ENCODE peak calls at places on chromosomes 4 and X, in eight cellular contexts. One of them, this sample, is unnamed.

GRCh38 chr4:145709336-145709735 is 29.4 kb downstream of the C4orf51 start:
- DNase-seq in right atrium auricular region: no peak
- DNase-seq in GM12865: no peak
- DNase-seq in fibroblast of mammary gland: no peak
- DNase-seq in cardiac muscle cell: no peak
- DNase-seq in RWPE1: no peak
- DNase-seq in nephron progenitor cell: no peak
- DNase-seq in adrenal gland: no peak
- DNase-seq in this sample: peak; percentile 32

GRCh38 chr4:1991596-1992434 is 17.0 kb downstream of the NELFA start:
- DNase-seq in nephron progenitor cell: no peak
- DNase-seq in GM12865: no peak
- DNase-seq in cardiac muscle cell: no peak
- DNase-seq in right atrium auricular region: no peak
- DNase-seq in fibroblast of mammary gland: no peak
- DNase-seq in RWPE1: no peak
- DNase-seq in adrenal gland: peak; percentile 71
- DNase-seq in this sample: no peak

GRCh38 chr4:39045791-39046221 is 13.6 kb upstream of the TMEM156 start:
- DNase-seq in nephron progenitor cell: no peak
- DNase-seq in adrenal gland: peak; percentile 26
- DNase-seq in right atrium auricular region: no peak
- DNase-seq in cardiac muscle cell: peak; percentile 47
- DNase-seq in GM12865: peak; percentile 48
- DNase-seq in RWPE1: peak; percentile 25
- DNase-seq in fibroblast of mammary gland: no peak
- DNase-seq in this sample: peak; percentile 57

GRCh38 chrX:119062750-119063374 is 9.9 kb upstream of the CT47C1 start:
- DNase-seq in RWPE1: peak; percentile 5
- DNase-seq in adrenal gland: no peak
- DNase-seq in cardiac muscle cell: peak; percentile 56
- DNase-seq in nephron progenitor cell: no peak
- DNase-seq in GM12865: no peak
- DNase-seq in right atrium auricular region: no peak
- DNase-seq in fibroblast of mammary gland: peak; percentile 45
- DNase-seq in this sample: peak; percentile 33

GRCh38 chr4:153634737-153635353 is 49.2 kb upstream of the TLR2 start:
- DNase-seq in adrenal gland: no peak
- DNase-seq in RWPE1: peak; percentile 36
- DNase-seq in right atrium auricular region: no peak
- DNase-seq in nephron progenitor cell: no peak
- DNase-seq in fibroblast of mammary gland: peak; percentile 56
- DNase-seq in GM12865: no peak
- DNase-seq in cardiac muscle cell: peak; percentile 51
- DNase-seq in this sample: peak; percentile 63

GRCh38 chr4:95061220-95061619 is 303.5 kb downstream of the BMPR1B start:
- DNase-seq in nephron progenitor cell: no peak
- DNase-seq in fibroblast of mammary gland: peak; percentile 22
- DNase-seq in adrenal gland: no peak
- DNase-seq in right atrium auricular region: no peak
- DNase-seq in GM12865: no peak
- DNase-seq in cardiac muscle cell: peak; percentile 42
- DNase-seq in RWPE1: no peak
- DNase-seq in this sample: no peak

GRCh38 chr4:26858947-26859401 is 1.7 kb upstream of the STIM2 start:
- DNase-seq in right atrium auricular region: no peak
- DNase-seq in nephron progenitor cell: no peak
- DNase-seq in GM12865: no peak
- DNase-seq in RWPE1: no peak
- DNase-seq in fibroblast of mammary gland: peak; percentile 28
- DNase-seq in adrenal gland: no peak
- DNase-seq in cardiac muscle cell: no peak
- DNase-seq in this sample: no peak

GRCh38 chr4:173505924-173506779 is 23.9 kb downstream of the HAND2 start:
- DNase-seq in fibroblast of mammary gland: peak; percentile 70
- DNase-seq in right atrium auricular region: peak; percentile 83
- DNase-seq in RWPE1: peak; percentile 58
- DNase-seq in nephron progenitor cell: peak; percentile 57
- DNase-seq in adrenal gland: peak; percentile 25
- DNase-seq in cardiac muscle cell: peak; percentile 77
- DNase-seq in GM12865: peak; percentile 73
- DNase-seq in this sample: peak; percentile 60

GRCh38 chr4:185357220-185357619 is 38.5 kb downstream of the LRP2BP start:
- DNase-seq in adrenal gland: no peak
- DNase-seq in GM12865: no peak
- DNase-seq in cardiac muscle cell: no peak
- DNase-seq in fibroblast of mammary gland: no peak
- DNase-seq in right atrium auricular region: no peak
- DNase-seq in RWPE1: no peak
- DNase-seq in nephron progenitor cell: no peak
- DNase-seq in this sample: no peak

GRCh38 chr4:137881641-137882040 is 349.3 kb upstream of the PCDH18 start:
- DNase-seq in fibroblast of mammary gland: no peak
- DNase-seq in nephron progenitor cell: no peak
- DNase-seq in cardiac muscle cell: no peak
- DNase-seq in GM12865: no peak
- DNase-seq in adrenal gland: no peak
- DNase-seq in right atrium auricular region: no peak
- DNase-seq in RWPE1: no peak
- DNase-seq in this sample: no peak

GRCh38 chr4:142414336-142414945 is 431.7 kb downstream of the INPP4B start:
- DNase-seq in adrenal gland: no peak
- DNase-seq in right atrium auricular region: no peak
- DNase-seq in cardiac muscle cell: no peak
- DNase-seq in nephron progenitor cell: no peak
- DNase-seq in GM12865: no peak
- DNase-seq in RWPE1: no peak
- DNase-seq in fibroblast of mammary gland: no peak
- DNase-seq in this sample: no peak

GRCh38 chr4:89000844-89001360 is 56.1 kb downstream of the FAM13A start:
- DNase-seq in cardiac muscle cell: peak; percentile 57
- DNase-seq in adrenal gland: no peak
- DNase-seq in fibroblast of mammary gland: peak; percentile 77
- DNase-seq in right atrium auricular region: no peak
- DNase-seq in nephron progenitor cell: no peak
- DNase-seq in GM12865: no peak
- DNase-seq in RWPE1: peak; percentile 51
- DNase-seq in this sample: peak; percentile 64

GRCh38 chr4:108172231-108172779 is 3.6 kb upstream of the LEF1 start:
- DNase-seq in adrenal gland: peak; percentile 36
- DNase-seq in GM12865: peak; percentile 72
- DNase-seq in right atrium auricular region: no peak
- DNase-seq in fibroblast of mammary gland: no peak
- DNase-seq in RWPE1: no peak
- DNase-seq in cardiac muscle cell: peak; percentile 29
- DNase-seq in nephron progenitor cell: peak; percentile 72
- DNase-seq in this sample: no peak

GRCh38 chr4:88177981-88178632 is 19.7 kb upstream of the ABCG2 start:
- DNase-seq in RWPE1: peak; percentile 62
- DNase-seq in GM12865: peak; percentile 21
- DNase-seq in right atrium auricular region: no peak
- DNase-seq in adrenal gland: peak; percentile 18
- DNase-seq in nephron progenitor cell: no peak
- DNase-seq in fibroblast of mammary gland: peak; percentile 65
- DNase-seq in cardiac muscle cell: peak; percentile 76
- DNase-seq in this sample: peak; percentile 83

GRCh38 chr4:41538887-41539498 is 1.0 kb downstream of the LIMCH1 start:
- DNase-seq in GM12865: no peak
- DNase-seq in cardiac muscle cell: no peak
- DNase-seq in right atrium auricular region: peak; percentile 65
- DNase-seq in RWPE1: peak; percentile 58
- DNase-seq in adrenal gland: peak; percentile 70
- DNase-seq in fibroblast of mammary gland: no peak
- DNase-seq in nephron progenitor cell: no peak
- DNase-seq in this sample: peak; percentile 70

GRCh38 chrX:17621566-17622270 is 115.6 kb upstream of the SCML1 start:
- DNase-seq in fibroblast of mammary gland: no peak
- DNase-seq in RWPE1: peak; percentile 4
- DNase-seq in right atrium auricular region: no peak
- DNase-seq in adrenal gland: no peak
- DNase-seq in nephron progenitor cell: no peak
- DNase-seq in cardiac muscle cell: no peak
- DNase-seq in GM12865: no peak
- DNase-seq in this sample: no peak

DNA sequence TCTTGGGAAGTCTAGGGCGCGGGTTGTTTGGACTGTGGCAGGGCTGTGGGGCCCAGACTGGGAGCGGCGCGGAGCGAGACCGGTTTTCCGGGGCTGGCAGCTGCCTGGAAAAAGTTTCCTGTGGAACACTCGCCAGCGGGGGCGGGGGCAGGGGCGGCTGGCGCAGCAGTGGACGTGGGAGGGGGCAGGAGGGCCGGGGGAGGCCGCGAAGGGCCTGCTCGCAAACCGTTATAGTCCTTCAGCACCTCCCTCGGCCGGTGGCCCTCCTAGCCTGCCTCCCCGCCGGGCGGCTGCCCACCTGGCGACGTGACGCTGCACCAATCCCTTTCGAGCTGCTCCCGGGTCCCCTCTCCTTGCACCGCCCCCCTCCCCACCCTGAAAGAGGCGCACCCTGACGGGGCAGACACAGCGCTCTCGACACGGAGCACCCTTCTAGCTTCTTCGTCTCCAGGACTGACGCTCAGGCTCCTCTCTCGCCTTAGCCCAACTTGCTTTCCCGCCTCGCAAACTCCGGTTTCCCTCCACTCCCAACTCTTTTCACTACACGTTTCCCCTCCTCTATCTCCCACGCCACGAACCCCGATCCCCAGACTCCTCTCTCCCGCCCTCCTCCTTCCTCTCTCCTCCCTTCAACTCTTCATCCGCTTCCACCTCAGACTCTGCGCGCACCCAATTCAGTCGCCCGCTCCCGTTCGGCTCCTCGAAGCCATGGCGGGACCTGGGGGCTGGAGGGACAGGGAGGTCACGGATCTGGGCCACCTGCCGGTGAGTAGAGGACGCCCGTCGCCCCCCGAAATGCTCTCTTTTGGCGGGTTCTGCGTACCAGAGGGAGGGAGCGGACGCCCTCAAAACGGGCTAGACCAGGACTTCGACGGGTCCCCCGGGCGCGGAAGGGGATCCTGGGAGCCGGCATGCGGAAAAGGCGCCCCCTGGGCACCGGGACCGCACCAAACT is at the start of gene NRK:
- DNase-seq in RWPE1: no peak
- DNase-seq in cardiac muscle cell: peak; percentile 55
- DNase-seq in fibroblast of mammary gland: no peak
- DNase-seq in right atrium auricular region: no peak
- DNase-seq in GM12865: no peak
- DNase-seq in adrenal gland: peak; percentile 66
- DNase-seq in nephron progenitor cell: peak; percentile 29
- DNase-seq in this sample: no peak
- TF ChIP-seq CTCF in RWPE1: no peak
- TF ChIP-seq CTCF in cardiac muscle cell: peak; percentile 21
- TF ChIP-seq CTCF in fibroblast of mammary gland: no peak
- TF ChIP-seq CTCF in right atrium auricular region: no peak
- TF ChIP-seq CTCF in GM12865: no peak
- TF ChIP-seq CTCF in adrenal gland: no peak
- TF ChIP-seq CTCF in nephron progenitor cell: no peak
- TF ChIP-seq CTCF in this sample: no peak

DNA sequence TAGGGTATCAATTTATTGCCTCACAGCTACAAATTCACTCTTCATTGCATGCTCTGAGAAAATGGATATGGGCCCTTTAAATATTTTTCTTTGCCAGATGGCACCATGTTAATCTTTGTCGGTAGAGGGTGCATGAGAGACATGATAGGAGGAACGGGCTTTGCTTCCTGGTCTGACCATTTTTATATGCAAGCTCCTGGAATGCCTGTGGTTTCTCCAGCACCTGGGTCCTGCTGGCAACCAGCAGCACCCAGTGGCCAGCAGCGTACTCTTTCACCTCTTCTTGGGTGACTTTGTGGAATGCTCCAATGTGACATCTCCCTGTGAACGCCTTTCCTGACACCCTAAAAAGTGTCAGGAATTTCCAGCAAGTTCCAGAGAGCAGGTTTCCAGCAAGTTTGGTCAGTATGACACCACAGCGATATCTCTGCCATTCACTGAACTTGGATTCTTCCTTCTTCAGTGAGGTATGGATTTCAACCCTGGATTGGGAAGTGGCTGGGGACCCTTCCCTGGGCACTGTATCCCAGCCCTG is 140.3 kb upstream of the PGRMC2 start:
- DNase-seq in RWPE1: peak; percentile 82
- DNase-seq in fibroblast of mammary gland: peak; percentile 79
- DNase-seq in GM12865: peak; percentile 14
- DNase-seq in nephron progenitor cell: no peak
- DNase-seq in adrenal gland: peak; percentile 56
- DNase-seq in right atrium auricular region: no peak
- DNase-seq in cardiac muscle cell: peak; percentile 85
- DNase-seq in this sample: peak; percentile 88
- TF ChIP-seq CTCF in RWPE1: peak; percentile 67
- TF ChIP-seq CTCF in fibroblast of mammary gland: peak; percentile 74
- TF ChIP-seq CTCF in GM12865: no peak
- TF ChIP-seq CTCF in nephron progenitor cell: no peak
- TF ChIP-seq CTCF in adrenal gland: peak; percentile 55
- TF ChIP-seq CTCF in right atrium auricular region: peak; percentile 51
- TF ChIP-seq CTCF in cardiac muscle cell: peak; percentile 57
- TF ChIP-seq CTCF in this sample: peak; percentile 42

DNA sequence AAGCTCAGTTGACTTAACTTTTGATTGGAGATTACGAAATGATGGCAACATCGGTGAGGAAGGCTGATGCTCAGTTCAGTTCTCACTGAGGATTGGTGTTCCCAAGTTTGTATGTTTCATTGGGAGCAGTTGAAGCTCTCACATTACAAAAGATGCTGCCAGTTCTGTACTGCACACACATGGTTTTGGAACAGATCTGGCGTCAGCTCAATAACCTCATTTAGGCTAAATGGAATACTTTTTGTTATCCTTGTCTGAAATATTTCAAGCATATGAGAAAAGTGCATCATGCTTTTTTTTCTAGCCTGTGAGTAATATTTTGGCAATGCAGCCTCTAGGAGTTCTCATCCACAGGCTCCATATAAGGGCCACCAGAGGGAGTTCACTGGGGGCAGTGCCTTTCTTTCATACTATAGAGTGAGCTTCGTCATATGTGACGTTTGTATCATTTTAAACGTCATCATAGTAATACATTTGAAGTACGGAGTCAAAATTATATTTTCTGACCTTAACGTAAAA is 4.1 kb downstream of the ENPEP start:
- DNase-seq in adrenal gland: no peak
- DNase-seq in GM12865: no peak
- DNase-seq in fibroblast of mammary gland: peak; percentile 99
- DNase-seq in cardiac muscle cell: peak; percentile 96
- DNase-seq in right atrium auricular region: no peak
- DNase-seq in nephron progenitor cell: no peak
- DNase-seq in RWPE1: no peak
- DNase-seq in this sample: peak; percentile 49
- TF ChIP-seq CTCF in adrenal gland: no peak
- TF ChIP-seq CTCF in GM12865: no peak
- TF ChIP-seq CTCF in fibroblast of mammary gland: peak; percentile 60
- TF ChIP-seq CTCF in cardiac muscle cell: peak; percentile 56
- TF ChIP-seq CTCF in right atrium auricular region: no peak
- TF ChIP-seq CTCF in nephron progenitor cell: no peak
- TF ChIP-seq CTCF in RWPE1: no peak
- TF ChIP-seq CTCF in this sample: no peak

DNA sequence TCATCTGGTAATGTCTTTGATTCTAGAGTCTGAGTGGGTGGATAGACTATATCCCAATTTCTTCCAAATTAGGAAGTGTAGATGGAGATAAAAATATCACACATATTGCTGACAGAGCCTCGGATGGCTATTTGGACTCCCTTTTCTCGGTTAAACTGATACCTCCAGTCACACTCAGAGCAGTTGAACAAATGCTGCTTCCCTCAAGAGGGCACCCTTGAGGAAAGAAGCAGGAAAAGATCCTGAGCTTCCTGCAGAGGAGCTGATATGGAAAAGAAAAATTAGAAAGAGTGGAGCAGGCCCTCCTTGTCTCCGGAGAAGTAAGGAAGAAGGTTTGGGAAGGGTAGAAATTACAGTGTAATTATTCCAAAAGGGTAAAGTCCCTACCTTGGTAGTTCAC is 96.2 kb upstream of the CCSER1 start:
- DNase-seq in right atrium auricular region: no peak
- DNase-seq in GM12865: no peak
- DNase-seq in RWPE1: no peak
- DNase-seq in adrenal gland: no peak
- DNase-seq in fibroblast of mammary gland: no peak
- DNase-seq in nephron progenitor cell: no peak
- DNase-seq in cardiac muscle cell: no peak
- DNase-seq in this sample: peak; percentile 27
- TF ChIP-seq CTCF in right atrium auricular region: no peak
- TF ChIP-seq CTCF in GM12865: no peak
- TF ChIP-seq CTCF in RWPE1: no peak
- TF ChIP-seq CTCF in adrenal gland: no peak
- TF ChIP-seq CTCF in fibroblast of mammary gland: no peak
- TF ChIP-seq CTCF in nephron progenitor cell: no peak
- TF ChIP-seq CTCF in cardiac muscle cell: no peak
- TF ChIP-seq CTCF in this sample: no peak